ENCODE peak calls at places on chromosomes 13 and 19, in six cellular contexts. T is HL-60, F is transverse colon, W is astrocyte of the spinal cord, L is aorta, Z is choroid plexus epithelial cell. C is an unnamed sample.

GRCh38 chr13:36096411-36097184 is 34.6 kb downstream of the DCLK1 start:
- DNase-seq in T (no peak), F (no peak), W (no peak), L (no peak), Z (peak; percentile 79), C (no peak)

GRCh38 chr13:30409911-30410704 is 12.2 kb upstream of the UBE2L5 start:
- DNase-seq in T (no peak), F (no peak), W (peak; percentile 76), L (peak; percentile 62), Z (peak; percentile 74), C (no peak)

GRCh38 chr19:11483176-11484111 is 2.6 kb upstream of the ELAVL3 start:
- DNase-seq in T (no peak), F (no peak), W (no peak), L (peak; percentile 54), Z (no peak), C (no peak)

GRCh38 chr13:63311587-63311986 is 1895.9 kb upstream of the PCDH20 start:
- DNase-seq in T (no peak), F (no peak), W (no peak), L (no peak), Z (no peak), C (no peak)

GRCh38 chr19:4866595-4867424 is 657 bp downstream of the PLIN3 start:
- DNase-seq in T (peak; percentile 63), F (peak; percentile 68), W (peak; percentile 39), L (peak; percentile 83), Z (peak; percentile 47), C (no peak)

GRCh38 chr19:35995655-35995993 is 636 bp downstream of the SDHAF1 start:
- DNase-seq in T (peak; percentile 26), F (peak; percentile 58), W (peak; percentile 11), L (peak; percentile 68), Z (peak; percentile 36), C (no peak)

GRCh38 chr13:59677966-59678814 is 485.5 kb downstream of the DIAPH3 start:
- DNase-seq in T (no peak), F (no peak), W (peak; percentile 71), L (no peak), Z (peak; percentile 87), C (peak; percentile 58)

GRCh38 chr13:98476106-98476505 is 100.8 kb downstream of the STK24 start:
- DNase-seq in T (no peak), F (no peak), W (peak; percentile 50), L (no peak), Z (no peak), C (no peak)

GRCh38 chr13:52022355-52022754 is 2.1 kb upstream of the UTP14C start:
- DNase-seq in T (no peak), F (no peak), W (no peak), L (no peak), Z (no peak), C (no peak)

GRCh38 chr19:32615569-32615968 is 34.6 kb downstream of the PDCD5 start:
- DNase-seq in T (no peak), F (no peak), W (no peak), L (no peak), Z (no peak), C (no peak)

GRCh38 chr13:19860884-19861655 is 2.4 kb downstream of the ZMYM5 start:
- DNase-seq in T (no peak), F (no peak), W (peak; percentile 64), L (peak; percentile 49), Z (peak; percentile 51), C (no peak)

GRCh38 chr13:107650081-107650701 is 565.1 kb downstream of the LIG4 start:
- DNase-seq in T (peak; percentile 10), F (peak; percentile 13), W (peak; percentile 67), L (peak; percentile 52), Z (peak; percentile 78), C (peak; percentile 31)

GRCh38 chr19:17873661-17874422 is 2.1 kb downstream of the SLC5A5 start:
- DNase-seq in T (no peak), F (peak; percentile 53), W (no peak), L (no peak), Z (no peak), C (no peak)

GRCh38 chr13:106212436-106213010 is 322.9 kb downstream of the EFNB2 start:
- DNase-seq in T (no peak), F (no peak), W (no peak), L (no peak), Z (no peak), C (no peak)

GRCh38 chr13:81498969-81499368 is 1158.0 kb upstream of the SPRY2 start:
- DNase-seq in T (peak; percentile 2), F (no peak), W (no peak), L (no peak), Z (no peak), C (no peak)

GRCh38 chr19:11767633-11768133 is 883 bp downstream of the ZNF441 start:
- DNase-seq in T (no peak), F (peak; percentile 69), W (no peak), L (peak; percentile 54), Z (peak; percentile 39), C (no peak)

GRCh38 chr19:51441410-51442390 is 16.6 kb downstream of the SIGLEC8 start:
- DNase-seq in T (no peak), F (peak; percentile 73), W (no peak), L (no peak), Z (no peak), C (no peak)

GRCh38 chr13:42553098-42554046 is 20.6 kb upstream of the TNFSF11 start:
- DNase-seq in T (no peak), F (no peak), W (peak; percentile 92), L (no peak), Z (peak; percentile 94), C (peak; percentile 34)

GRCh38 chr19:45346449-45346848 is 5.9 kb downstream of the KLC3 start:
- DNase-seq in T (no peak), F (no peak), W (no peak), L (no peak), Z (no peak), C (no peak)

GRCh38 chr13:100827489-100828000 is 152.9 kb upstream of the TMTC4 start:
- DNase-seq in T (no peak), F (no peak), W (no peak), L (no peak), Z (no peak), C (no peak)

GRCh38 chr19:1324792-1325567 is 39.3 kb downstream of the EFNA2 start:
- DNase-seq in T (peak; percentile 25), F (peak; percentile 56), W (peak; percentile 89), L (peak; percentile 78), Z (peak; percentile 88), C (peak; percentile 71)

GRCh38 chr19:37635076-37636056 is 19.9 kb downstream of the ZFP30 start:
- DNase-seq in T (no peak), F (no peak), W (no peak), L (no peak), Z (peak; percentile 3), C (no peak)

GRCh38 chr19:33501957-33502356 is 19.6 kb downstream of the PEPD start:
- DNase-seq in T (no peak), F (no peak), W (no peak), L (peak; percentile 4), Z (no peak), C (no peak)

GRCh38 chr19:20077791-20078463 is at the start of gene ZNF90:
- DNase-seq in T (peak; percentile 16), F (peak; percentile 92), W (peak; percentile 96), L (peak; percentile 97), Z (peak; percentile 99), C (peak; percentile 86)

GRCh38 chr19:55452381-55453325 is 8.8 kb downstream of the ISOC2 start:
- DNase-seq in T (no peak), F (peak; percentile 46), W (peak; percentile 83), L (no peak), Z (peak; percentile 90), C (no peak)

GRCh38 chr19:48815870-48816501 is 5.2 kb upstream of the BCAT2 start:
- DNase-seq in T (no peak), F (no peak), W (no peak), L (no peak), Z (peak; percentile 46), C (no peak)

GRCh38 chr13:113968463-113969310 is 5.2 kb downstream of the C13orf46 start:
- DNase-seq in T (no peak), F (no peak), W (no peak), L (peak; percentile 28), Z (no peak), C (no peak)

GRCh38 chr13:95480131-95480545 is 72.4 kb upstream of the CLDN10 start:
- DNase-seq in T (peak; percentile 86), F (no peak), W (no peak), L (peak; percentile 73), Z (no peak), C (no peak)

GRCh38 chr13:106277483-106278154 is 257.8 kb downstream of the EFNB2 start:
- DNase-seq in T (no peak), F (no peak), W (no peak), L (no peak), Z (no peak), C (no peak)

GRCh38 chr19:17021793-17022590 is 4.6 kb downstream of the CPAMD8 start:
- DNase-seq in T (peak; percentile 58), F (no peak), W (no peak), L (no peak), Z (peak; percentile 78), C (no peak)

GRCh38 chr19:10003271-10003670 is 7.0 kb downstream of the COL5A3 start:
- DNase-seq in T (no peak), F (no peak), W (no peak), L (no peak), Z (no peak), C (no peak)

GRCh38 chr13:98853791-98854191 is 101.3 kb upstream of the SLC15A1 start:
- DNase-seq in T (no peak), F (peak; percentile 57), W (peak; percentile 86), L (no peak), Z (peak; percentile 53), C (peak; percentile 47)

GRCh38 chr13:22061371-22061805 is 390.5 kb downstream of the FGF9 start:
- DNase-seq in T (no peak), F (no peak), W (no peak), L (no peak), Z (no peak), C (no peak)
- H3K4me3 ChIP-seq in T (no peak overlapping the region), F (no peak overlapping the region), W (no peak overlapping the region), L (no peak overlapping the region), Z (no peak overlapping the region), C (no peak overlapping the region)

DNA sequence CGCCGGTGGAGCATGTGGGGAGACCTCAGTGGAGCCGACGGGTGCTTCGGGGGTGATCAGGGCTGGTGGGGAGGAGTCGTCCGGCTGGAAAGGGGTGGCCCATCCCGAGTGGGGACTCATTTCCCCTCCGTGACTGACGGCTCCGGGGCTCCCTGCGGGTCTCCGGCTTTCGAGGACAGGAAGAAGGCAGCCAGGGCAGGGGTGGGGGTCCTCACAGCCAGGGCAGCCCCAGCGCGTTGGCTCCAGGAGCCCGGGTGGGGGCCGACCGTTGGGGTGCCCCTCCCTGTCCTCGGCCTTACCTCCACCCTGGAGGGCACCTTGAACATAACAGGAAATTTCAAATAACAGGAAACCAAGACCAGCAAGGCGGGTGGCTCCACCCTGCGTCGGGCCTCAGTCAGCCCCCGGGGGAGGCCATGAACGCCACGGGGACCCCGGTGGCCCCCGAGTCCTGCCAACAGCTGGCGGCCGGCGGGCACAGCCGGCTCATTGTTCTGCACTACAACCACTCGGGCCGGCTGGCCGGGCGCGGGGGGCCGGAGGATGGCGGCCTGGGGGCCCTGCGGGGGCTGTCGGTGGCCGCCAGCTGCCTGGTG is at the start of gene S1PR4:
- DNase-seq in T (no peak), F (peak; percentile 33), W (no peak), L (no peak), Z (no peak), C (no peak)
- H3K4me3 ChIP-seq in T (peak within 1 kb of the TSS; percentile 78), F (peak within 1 kb of the TSS; percentile 25), W (no peak within 1 kb of the TSS), L (no peak within 1 kb of the TSS), Z (no peak within 1 kb of the TSS), C (no peak within 1 kb of the TSS)

GRCh38 chr19:13876834-13877233 is at the start of gene NANOS3:
- DNase-seq in T (no peak), F (no peak), W (no peak), L (no peak), Z (no peak), C (no peak)
- H3K4me3 ChIP-seq in T (no peak within 1 kb of the TSS), F (no peak within 1 kb of the TSS), W (no peak within 1 kb of the TSS), L (no peak within 1 kb of the TSS), Z (no peak within 1 kb of the TSS), C (no peak within 1 kb of the TSS)

GRCh38 chr19:14474827-14475226 is 327 bp downstream of the PTGER1 start:
- DNase-seq in T (no peak), F (no peak), W (no peak), L (no peak), Z (no peak), C (no peak)
- H3K4me3 ChIP-seq in T (no peak overlapping the region), F (no peak overlapping the region), W (peak overlapping the region; percentile 17), L (no peak overlapping the region), Z (peak overlapping the region; percentile 46), C (peak overlapping the region; percentile 16)

C was measured in astrocyte of the cerebellum.